ENCODE peak calls at places on chromosomes 12 and 14, in five cellular contexts. One of them, this sample, is unnamed.

GRCh38 chr14:56789955-56790354 is 20.3 kb downstream of the OTX2 start:
- DNase-seq in ovary: no peak
- DNase-seq in endothelial cell of umbilical vein: no peak
- DNase-seq in gastrocnemius medialis: no peak
- DNase-seq in lower leg skin: no peak
- DNase-seq in this sample: no peak

GRCh38 chr12:121825041-121825523 is 21.3 kb downstream of the SETD1B start:
- DNase-seq in ovary: no peak
- DNase-seq in endothelial cell of umbilical vein: no peak
- DNase-seq in gastrocnemius medialis: no peak
- DNase-seq in lower leg skin: no peak
- DNase-seq in this sample: no peak

GRCh38 chr12:96912261-96912660 is 5.2 kb downstream of the NEDD1 start:
- DNase-seq in ovary: no peak
- DNase-seq in endothelial cell of umbilical vein: no peak
- DNase-seq in gastrocnemius medialis: no peak
- DNase-seq in lower leg skin: no peak
- DNase-seq in this sample: no peak

GRCh38 chr14:38127356-38127755 is 80.3 kb upstream of the SSTR1 start:
- DNase-seq in ovary: no peak
- DNase-seq in endothelial cell of umbilical vein: no peak
- DNase-seq in gastrocnemius medialis: no peak
- DNase-seq in lower leg skin: no peak
- DNase-seq in this sample: no peak

GRCh38 chr14:99215277-99215676 is 56.7 kb downstream of the BCL11B start:
- DNase-seq in ovary: peak
- DNase-seq in endothelial cell of umbilical vein: no peak
- DNase-seq in gastrocnemius medialis: no peak
- DNase-seq in lower leg skin: no peak
- DNase-seq in this sample: no peak

GRCh38 chr14:72965249-72965648 is 39.0 kb downstream of the DCAF4 start:
- DNase-seq in ovary: no peak
- DNase-seq in endothelial cell of umbilical vein: no peak
- DNase-seq in gastrocnemius medialis: peak
- DNase-seq in lower leg skin: no peak
- DNase-seq in this sample: no peak

GRCh38 chr12:100793182-100793581 is 1.4 kb upstream of the ANO4 start:
- DNase-seq in ovary: peak
- DNase-seq in endothelial cell of umbilical vein: no peak
- DNase-seq in gastrocnemius medialis: no peak
- DNase-seq in lower leg skin: no peak
- DNase-seq in this sample: no peak

GRCh38 chr14:26820101-26820500 is 222.3 kb upstream of the NOVA1 start:
- DNase-seq in ovary: no peak
- DNase-seq in endothelial cell of umbilical vein: no peak
- DNase-seq in gastrocnemius medialis: no peak
- DNase-seq in lower leg skin: no peak
- DNase-seq in this sample: no peak

GRCh38 chr14:104792101-104792884 is 3.3 kb downstream of the AKT1 start:
- DNase-seq in ovary: no peak
- DNase-seq in endothelial cell of umbilical vein: peak
- DNase-seq in gastrocnemius medialis: peak
- DNase-seq in lower leg skin: no peak
- DNase-seq in this sample: no peak

GRCh38 chr14:77067632-77068514 is 30.2 kb upstream of the CIPC start:
- DNase-seq in ovary: peak
- DNase-seq in endothelial cell of umbilical vein: peak
- DNase-seq in gastrocnemius medialis: peak
- DNase-seq in lower leg skin: no peak
- DNase-seq in this sample: peak

GRCh38 chr14:94581127-94581999 is at the start of gene SERPINA5:
- DNase-seq in ovary: peak
- DNase-seq in endothelial cell of umbilical vein: peak
- DNase-seq in gastrocnemius medialis: peak
- DNase-seq in lower leg skin: no peak
- DNase-seq in this sample: no peak

GRCh38 chr14:93792391-93792790 is 4.1 kb upstream of the PRIMA1 start:
- DNase-seq in ovary: no peak
- DNase-seq in endothelial cell of umbilical vein: no peak
- DNase-seq in gastrocnemius medialis: no peak
- DNase-seq in lower leg skin: no peak
- DNase-seq in this sample: no peak

GRCh38 chr14:62939970-62940369 is 105.3 kb downstream of the KCNH5 start:
- DNase-seq in ovary: no peak
- DNase-seq in endothelial cell of umbilical vein: no peak
- DNase-seq in gastrocnemius medialis: no peak
- DNase-seq in lower leg skin: no peak
- DNase-seq in this sample: no peak

GRCh38 chr14:75885829-75886228 is 96.0 kb downstream of the TGFB3 start:
- DNase-seq in ovary: no peak
- DNase-seq in endothelial cell of umbilical vein: no peak
- DNase-seq in gastrocnemius medialis: no peak
- DNase-seq in lower leg skin: peak
- DNase-seq in this sample: no peak

GRCh38 chr12:77685906-77686305 is 144.8 kb upstream of the NAV3 start:
- DNase-seq in ovary: no peak
- DNase-seq in endothelial cell of umbilical vein: no peak
- DNase-seq in gastrocnemius medialis: no peak
- DNase-seq in lower leg skin: no peak
- DNase-seq in this sample: no peak

GRCh38 chr12:43094886-43095285 is 457.1 kb downstream of the ADAMTS20 start:
- DNase-seq in ovary: no peak
- DNase-seq in endothelial cell of umbilical vein: no peak
- DNase-seq in gastrocnemius medialis: no peak
- DNase-seq in lower leg skin: no peak
- DNase-seq in this sample: no peak

GRCh38 chr12:38159591-38160317 is 156.8 kb upstream of the ALG10B start:
- DNase-seq in ovary: no peak
- DNase-seq in endothelial cell of umbilical vein: no peak
- DNase-seq in gastrocnemius medialis: no peak
- DNase-seq in lower leg skin: no peak
- DNase-seq in this sample: no peak

GRCh38 chr12:131736807-131737484 is 26.1 kb downstream of the SFSWAP start:
- DNase-seq in ovary: no peak
- DNase-seq in endothelial cell of umbilical vein: peak
- DNase-seq in gastrocnemius medialis: no peak
- DNase-seq in lower leg skin: no peak
- DNase-seq in this sample: no peak

GRCh38 chr14:99327458-99328250 is 55.7 kb upstream of the BCL11B start:
- DNase-seq in ovary: no peak
- DNase-seq in endothelial cell of umbilical vein: no peak
- DNase-seq in gastrocnemius medialis: no peak
- DNase-seq in lower leg skin: no peak
- DNase-seq in this sample: no peak

GRCh38 chr14:71665157-71665556 is 267.1 kb upstream of the RGS6 start:
- DNase-seq in ovary: no peak
- DNase-seq in endothelial cell of umbilical vein: peak
- DNase-seq in gastrocnemius medialis: no peak
- DNase-seq in lower leg skin: no peak
- DNase-seq in this sample: no peak

GRCh38 chr14:94174622-94175402 is 690 bp downstream of the PPP4R4 start:
- DNase-seq in ovary: peak
- DNase-seq in endothelial cell of umbilical vein: no peak
- DNase-seq in gastrocnemius medialis: no peak
- DNase-seq in lower leg skin: no peak
- DNase-seq in this sample: no peak

GRCh38 chr14:88005050-88005481 is at the start of gene GPR65:
- DNase-seq in ovary: no peak
- DNase-seq in endothelial cell of umbilical vein: no peak
- DNase-seq in gastrocnemius medialis: no peak
- DNase-seq in lower leg skin: no peak
- DNase-seq in this sample: peak

GRCh38 chr12:124906606-124907261 is 7.7 kb downstream of the UBC start:
- DNase-seq in ovary: peak
- DNase-seq in endothelial cell of umbilical vein: peak
- DNase-seq in gastrocnemius medialis: peak
- DNase-seq in lower leg skin: peak
- DNase-seq in this sample: no peak

GRCh38 chr12:46303039-46303666 is 34.3 kb upstream of the SLC38A1 start:
- DNase-seq in ovary: no peak
- DNase-seq in endothelial cell of umbilical vein: peak
- DNase-seq in gastrocnemius medialis: peak
- DNase-seq in lower leg skin: no peak
- DNase-seq in this sample: peak

GRCh38 chr12:113158439-113159203 is 9.1 kb downstream of the CFAP73 start:
- DNase-seq in ovary: no peak
- DNase-seq in endothelial cell of umbilical vein: no peak
- DNase-seq in gastrocnemius medialis: no peak
- DNase-seq in lower leg skin: no peak
- DNase-seq in this sample: no peak

GRCh38 chr14:56490379-56490778 is 89.2 kb upstream of the TMEM260 start:
- DNase-seq in ovary: no peak
- DNase-seq in endothelial cell of umbilical vein: peak
- DNase-seq in gastrocnemius medialis: no peak
- DNase-seq in lower leg skin: no peak
- DNase-seq in this sample: peak

GRCh38 chr12:123363743-123364531 is 710 bp downstream of the SBNO1 start:
- DNase-seq in ovary: no peak
- DNase-seq in endothelial cell of umbilical vein: peak
- DNase-seq in gastrocnemius medialis: no peak
- DNase-seq in lower leg skin: no peak
- DNase-seq in this sample: peak

GRCh38 chr14:37253905-37254304 is 56.2 kb downstream of the MIPOL1 start:
- DNase-seq in ovary: no peak
- DNase-seq in endothelial cell of umbilical vein: peak
- DNase-seq in gastrocnemius medialis: no peak
- DNase-seq in lower leg skin: no peak
- DNase-seq in this sample: no peak

GRCh38 chr12:26832817-26833691 is at the start of gene ITPR2:
- DNase-seq in ovary: peak
- DNase-seq in endothelial cell of umbilical vein: peak
- DNase-seq in gastrocnemius medialis: peak
- DNase-seq in lower leg skin: peak
- DNase-seq in this sample: peak
- TF ChIP-seq POLR2A in ovary: peak
- TF ChIP-seq POLR2A in endothelial cell of umbilical vein: peak
- TF ChIP-seq POLR2A in gastrocnemius medialis: peak
- TF ChIP-seq POLR2A in lower leg skin: peak
- TF ChIP-seq POLR2A in this sample: peak

GRCh38 chr12:49296836-49297694 is 2.1 kb downstream of the PRPH start:
- DNase-seq in ovary: no peak
- DNase-seq in endothelial cell of umbilical vein: no peak
- DNase-seq in gastrocnemius medialis: no peak
- DNase-seq in lower leg skin: no peak
- DNase-seq in this sample: no peak

GRCh38 chr12:49296034-49296835 is 1.3 kb downstream of the PRPH start:
- DNase-seq in ovary: no peak
- DNase-seq in endothelial cell of umbilical vein: no peak
- DNase-seq in gastrocnemius medialis: no peak
- DNase-seq in lower leg skin: no peak
- DNase-seq in this sample: peak

GRCh38 chr12:49294804-49295086 is 202 bp upstream of the PRPH start:
- DNase-seq in ovary: no peak
- DNase-seq in endothelial cell of umbilical vein: no peak
- DNase-seq in gastrocnemius medialis: no peak
- DNase-seq in lower leg skin: no peak
- DNase-seq in this sample: no peak

GRCh38 chr12:49294086-49294803 is 702 bp upstream of the PRPH start:
- DNase-seq in ovary: no peak
- DNase-seq in endothelial cell of umbilical vein: no peak
- DNase-seq in gastrocnemius medialis: no peak
- DNase-seq in lower leg skin: no peak
- DNase-seq in this sample: no peak

DNA sequence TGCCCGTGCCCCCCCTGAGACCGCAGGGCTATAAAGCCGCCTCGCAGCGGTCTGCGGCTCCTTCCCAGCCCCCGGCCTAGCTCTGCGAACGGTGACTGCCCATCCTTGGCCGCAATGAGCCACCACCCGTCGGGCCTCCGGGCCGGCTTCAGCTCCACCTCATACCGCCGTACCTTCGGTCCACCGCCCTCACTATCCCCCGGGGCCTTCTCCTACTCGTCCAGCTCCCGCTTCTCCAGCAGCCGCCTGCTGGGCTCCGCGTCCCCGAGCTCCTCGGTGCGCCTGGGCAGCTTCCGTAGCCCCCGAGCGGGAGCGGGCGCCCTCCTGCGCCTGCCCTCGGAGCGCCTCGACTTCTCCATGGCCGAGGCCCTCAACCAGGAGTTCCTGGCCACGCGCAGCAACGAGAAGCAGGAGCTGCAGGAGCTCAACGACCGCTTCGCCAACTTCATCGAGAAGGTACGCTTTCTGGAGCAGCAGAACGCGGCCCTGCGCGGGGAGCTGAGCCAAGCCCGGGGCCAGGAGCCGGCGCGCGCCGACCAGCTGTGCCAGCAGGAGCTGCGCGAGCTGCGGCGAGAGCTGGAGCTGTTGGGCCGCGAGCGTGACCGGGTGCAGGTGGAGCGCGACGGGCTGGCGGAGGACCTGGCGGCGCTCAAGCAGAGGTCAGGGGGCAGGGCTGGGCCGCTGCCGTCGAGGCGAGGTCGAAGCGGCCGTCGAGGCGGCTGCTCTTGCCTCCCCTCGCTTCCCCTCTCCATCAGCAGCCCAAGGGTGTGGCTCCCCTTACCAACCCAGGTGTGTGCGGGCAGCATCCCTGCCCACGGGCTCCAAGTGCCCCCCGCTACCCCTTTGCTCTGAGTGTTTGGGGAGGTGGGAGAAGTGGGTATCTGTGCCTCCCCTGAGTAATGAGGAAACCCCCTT is at the start of gene PRPH:
- DNase-seq in ovary: no peak
- DNase-seq in endothelial cell of umbilical vein: no peak
- DNase-seq in gastrocnemius medialis: no peak
- DNase-seq in lower leg skin: no peak
- DNase-seq in this sample: no peak
- TF ChIP-seq POLR2A in ovary: no peak
- TF ChIP-seq POLR2A in endothelial cell of umbilical vein: no peak
- TF ChIP-seq POLR2A in gastrocnemius medialis: no peak
- TF ChIP-seq POLR2A in lower leg skin: no peak
- TF ChIP-seq POLR2A in this sample: no peak

DNA sequence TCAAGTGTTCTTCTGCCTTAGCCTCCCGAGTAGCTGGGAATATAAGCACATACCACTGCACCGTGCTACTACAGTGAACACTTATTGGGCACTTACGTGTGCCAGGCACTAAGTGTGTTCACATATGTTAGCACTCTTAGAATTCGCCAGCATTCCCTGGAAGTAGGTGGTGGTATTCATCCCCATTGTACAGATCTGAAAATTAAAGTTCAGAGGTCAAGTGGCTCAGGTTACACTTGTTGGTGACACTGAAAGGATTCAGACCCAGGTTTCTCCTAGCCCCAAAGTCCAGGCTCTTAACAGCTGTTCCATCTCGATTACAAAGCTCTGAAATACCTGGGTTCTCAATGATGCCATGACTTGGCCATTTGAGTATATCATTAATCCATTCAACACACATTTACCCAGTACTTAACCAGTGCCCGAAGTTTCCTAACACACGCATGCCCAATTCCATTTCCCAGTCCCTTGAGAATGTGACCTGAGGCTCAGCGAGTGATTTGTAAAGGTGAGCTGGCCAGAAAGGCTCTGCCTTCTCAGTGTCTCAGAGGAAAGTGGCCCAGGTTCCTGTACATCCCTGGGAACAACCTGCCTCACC is 4.8 kb downstream of the MVK start:
- DNase-seq in ovary: no peak
- DNase-seq in endothelial cell of umbilical vein: no peak
- DNase-seq in gastrocnemius medialis: no peak
- DNase-seq in lower leg skin: no peak
- DNase-seq in this sample: no peak
- TF ChIP-seq POLR2A in ovary: no peak
- TF ChIP-seq POLR2A in endothelial cell of umbilical vein: no peak
- TF ChIP-seq POLR2A in gastrocnemius medialis: no peak
- TF ChIP-seq POLR2A in lower leg skin: no peak
- TF ChIP-seq POLR2A in this sample: no peak

GRCh38 chr12:57111046-57111698 is at the start of gene STAT6:
- DNase-seq in ovary: peak
- DNase-seq in endothelial cell of umbilical vein: peak
- DNase-seq in gastrocnemius medialis: peak
- DNase-seq in lower leg skin: peak
- DNase-seq in this sample: peak
- TF ChIP-seq POLR2A in ovary: no peak
- TF ChIP-seq POLR2A in endothelial cell of umbilical vein: peak
- TF ChIP-seq POLR2A in gastrocnemius medialis: peak
- TF ChIP-seq POLR2A in lower leg skin: peak
- TF ChIP-seq POLR2A in this sample: no peak